ENCODE peak calls at places on chromosome 5, in nine cellular contexts. P is mammary epithelial cell, U is brain microvascular endothelial cell, K is uterus, Z is MM.1S, I is endodermal cell, D is pancreas, O is PC-9, E is GM23248. Y is an unnamed sample.

GRCh38 chr5:158498959-158499679 is 600.6 kb downstream of the EBF1 start:
- DNase-seq in P (no peak), U (no peak), K (peak), Z (no peak), I (no peak), D (no peak), O (no peak), E (peak), Y (no peak)

GRCh38 chr5:173326501-173326960 is 1.7 kb downstream of the STC2 start:
- DNase-seq in P (no peak), U (peak), K (no peak), Z (no peak), I (peak), D (no peak), O (peak), E (peak), Y (no peak)

GRCh38 chr5:159185773-159186172 is 23.6 kb downstream of the RNF145 start:
- DNase-seq in P (no peak), U (no peak), K (no peak), Z (no peak), I (no peak), D (no peak), O (no peak), E (no peak), Y (no peak)

GRCh38 chr5:36177715-36178556 is 26.0 kb downstream of the SKP2 start:
- DNase-seq in P (peak), U (peak), K (no peak), Z (peak), I (no peak), D (no peak), O (no peak), E (peak), Y (no peak)

GRCh38 chr5:142433526-142434321 is 108.9 kb upstream of the SPRY4 start:
- DNase-seq in P (peak), U (peak), K (no peak), Z (no peak), I (peak), D (no peak), O (no peak), E (peak), Y (no peak)

GRCh38 chr5:2289380-2289779 is 406.7 kb upstream of the IRX4 start:
- DNase-seq in P (no peak), U (no peak), K (no peak), Z (no peak), I (no peak), D (no peak), O (no peak), E (no peak), Y (no peak)

GRCh38 chr5:135045488-135045887 is 11.5 kb upstream of the PITX1 start:
- DNase-seq in P (no peak), U (no peak), K (no peak), Z (peak), I (no peak), D (no peak), O (no peak), E (no peak), Y (no peak)

GRCh38 chr5:9069650-9070049 is 476.2 kb downstream of the SEMA5A start:
- DNase-seq in P (no peak), U (no peak), K (no peak), Z (no peak), I (no peak), D (no peak), O (no peak), E (no peak), Y (no peak)

GRCh38 chr5:147901555-147901954 is 4.8 kb downstream of the C5orf46 start:
- DNase-seq in P (no peak), U (peak), K (no peak), Z (no peak), I (no peak), D (no peak), O (no peak), E (peak), Y (no peak)

GRCh38 chr5:66442951-66443445 is 153.2 kb upstream of the MAST4 start:
- DNase-seq in P (no peak), U (no peak), K (peak), Z (no peak), I (no peak), D (peak), O (no peak), E (peak), Y (no peak)

GRCh38 chr5:128225245-128226030 is 141.9 kb downstream of the SLC12A2 start:
- DNase-seq in P (peak), U (no peak), K (no peak), Z (no peak), I (no peak), D (no peak), O (no peak), E (no peak), Y (no peak)

GRCh38 chr5:83026507-83026906 is 50.7 kb downstream of the TMEM167A start:
- DNase-seq in P (no peak), U (no peak), K (no peak), Z (no peak), I (peak), D (no peak), O (no peak), E (no peak), Y (no peak)

GRCh38 chr5:115831163-115831768 is 10.1 kb downstream of the ATG12 start:
- DNase-seq in P (peak), U (no peak), K (no peak), Z (peak), I (peak), D (peak), O (no peak), E (peak), Y (no peak)

GRCh38 chr5:119078071-119078846 is 7.4 kb downstream of the DMXL1 start:
- DNase-seq in P (no peak), U (no peak), K (no peak), Z (peak), I (no peak), D (no peak), O (no peak), E (no peak), Y (no peak)

GRCh38 chr5:407801-408268 is 35.1 kb upstream of the EXOC3 start:
- DNase-seq in P (peak), U (no peak), K (no peak), Z (no peak), I (no peak), D (no peak), O (no peak), E (no peak), Y (no peak)

GRCh38 chr5:158590936-158591863 is 508.5 kb downstream of the EBF1 start:
- DNase-seq in P (peak), U (peak), K (peak), Z (no peak), I (peak), D (no peak), O (no peak), E (peak), Y (no peak)

GRCh38 chr5:172090976-172091547 is 84.6 kb upstream of the FBXW11 start:
- DNase-seq in P (no peak), U (no peak), K (no peak), Z (no peak), I (peak), D (no peak), O (no peak), E (no peak), Y (no peak)

GRCh38 chr5:103624748-103625147 is 62.2 kb upstream of the NUDT12 start:
- DNase-seq in P (no peak), U (peak), K (no peak), Z (no peak), I (no peak), D (no peak), O (no peak), E (no peak), Y (no peak)

GRCh38 chr5:127206320-127207113 is 84.1 kb upstream of the MEGF10 start:
- DNase-seq in P (peak), U (peak), K (no peak), Z (no peak), I (no peak), D (no peak), O (peak), E (peak), Y (no peak)

GRCh38 chr5:95530441-95530840 is 24.3 kb downstream of the SKIC3 start:
- DNase-seq in P (peak), U (peak), K (no peak), Z (no peak), I (no peak), D (no peak), O (no peak), E (peak), Y (no peak)

GRCh38 chr5:58259685-58260152 is 200.2 kb downstream of the PLK2 start:
- DNase-seq in P (peak), U (peak), K (no peak), Z (peak), I (peak), D (no peak), O (peak), E (peak), Y (no peak)

GRCh38 chr5:144304683-144305082 is 134.0 kb downstream of the KCTD16 start:
- DNase-seq in P (no peak), U (no peak), K (no peak), Z (peak), I (no peak), D (no peak), O (no peak), E (no peak), Y (no peak)

GRCh38 chr5:80406980-80407734 is 707 bp upstream of the ZFYVE16 start:
- DNase-seq in P (peak), U (peak), K (peak), Z (peak), I (peak), D (peak), O (no peak), E (peak), Y (no peak)

DNA sequence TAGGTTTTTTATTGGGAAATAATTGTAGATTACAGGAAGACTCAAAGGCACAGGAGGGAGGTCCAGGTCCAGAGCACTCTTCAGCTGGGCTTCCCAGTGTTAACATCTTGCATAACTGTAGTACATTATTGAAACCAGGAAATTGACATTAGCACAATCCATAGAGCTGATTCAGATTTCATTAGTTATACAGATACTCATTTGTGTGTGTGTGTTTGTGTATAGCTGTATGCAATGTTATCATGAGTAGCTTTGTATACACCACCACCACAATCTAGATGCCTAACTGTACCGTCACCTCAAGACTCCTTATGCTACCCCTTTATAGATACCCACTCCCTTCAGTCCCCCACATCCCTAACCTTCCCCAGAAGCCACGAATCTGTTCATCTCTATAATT is 47.9 kb downstream of the SLC36A1 start:
- DNase-seq in P (no peak), U (no peak), K (no peak), Z (no peak), I (no peak), D (no peak), O (no peak), E (no peak), Y (no peak)
- H3K27ac ChIP-seq in P (no peak), U (no peak), K (no peak), Z (no peak), I (no peak), D (no peak), O (no peak), E (no peak), Y (no peak)

GRCh38 chr5:16508730-16509531 is 43.3 kb upstream of the ZNF622 start:
- DNase-seq in P (peak), U (no peak), K (no peak), Z (no peak), I (peak), D (peak), O (peak), E (peak), Y (no peak)
- H3K4me3 ChIP-seq in P (peak), U (no peak), K (no peak), Z (no peak), I (no peak), D (peak), O (peak), E (peak), Y (no peak)

DNA sequence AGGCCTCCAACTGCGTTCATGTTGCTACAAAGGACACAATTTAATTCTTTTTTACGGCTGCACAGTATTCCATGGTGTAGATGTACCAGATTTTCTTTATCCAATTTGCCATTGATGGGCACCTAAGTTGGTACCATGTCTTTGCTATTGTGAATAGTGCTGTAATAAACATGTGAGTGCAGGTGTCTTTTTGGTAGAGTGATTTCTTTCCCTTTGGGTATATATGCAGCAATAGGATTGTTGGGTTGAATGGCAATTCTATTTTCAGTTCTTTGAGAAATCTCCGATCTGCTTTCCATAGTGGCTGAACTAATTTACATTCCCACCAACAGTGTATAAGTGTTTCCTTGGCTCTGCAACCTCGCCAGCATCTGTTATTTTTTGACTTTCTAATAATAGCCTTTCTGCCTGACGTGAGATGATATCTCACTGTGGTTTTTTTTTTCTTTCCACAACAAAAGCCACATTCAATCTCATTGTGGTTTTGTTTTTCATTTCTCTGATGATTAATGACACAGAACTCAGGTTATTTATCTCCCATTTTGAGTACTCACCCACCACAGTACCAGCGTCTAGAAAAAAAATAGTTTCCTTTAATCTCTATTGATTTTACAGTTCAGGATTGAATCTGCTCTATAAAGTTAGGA is 21.9 kb downstream of the ARRDC3 start:
- DNase-seq in P (peak), U (no peak), K (no peak), Z (peak), I (no peak), D (no peak), O (no peak), E (no peak), Y (no peak)
- H3K27ac ChIP-seq in P (no peak), U (no peak), K (no peak), Z (peak), I (no peak), D (no peak), O (no peak), E (no peak), Y (no peak)

DNA sequence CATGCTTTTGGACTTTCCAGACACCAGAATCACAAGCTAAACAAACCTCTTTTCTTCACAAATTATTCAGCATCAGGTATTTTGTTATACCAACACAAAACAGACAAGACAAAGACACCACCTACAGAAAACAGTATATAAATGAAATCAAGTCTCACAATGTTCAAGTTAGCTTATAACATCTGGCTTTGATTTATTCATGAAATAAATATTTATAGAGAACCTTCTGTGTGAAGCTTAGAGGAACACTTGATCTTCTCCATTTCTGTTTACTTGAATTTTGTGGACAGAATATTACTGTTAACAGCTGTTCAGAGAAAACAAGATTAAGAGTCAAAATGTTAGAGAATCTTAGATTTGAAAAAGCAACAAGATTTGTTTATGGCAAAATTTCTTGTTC is 137.4 kb upstream of the PRR16 start:
- DNase-seq in P (no peak), U (no peak), K (no peak), Z (no peak), I (no peak), D (no peak), O (no peak), E (no peak), Y (no peak)
- H3K4me3 ChIP-seq in P (no peak), U (no peak), K (no peak), Z (no peak), I (no peak), D (no peak), O (no peak), E (no peak), Y (no peak)

DNA sequence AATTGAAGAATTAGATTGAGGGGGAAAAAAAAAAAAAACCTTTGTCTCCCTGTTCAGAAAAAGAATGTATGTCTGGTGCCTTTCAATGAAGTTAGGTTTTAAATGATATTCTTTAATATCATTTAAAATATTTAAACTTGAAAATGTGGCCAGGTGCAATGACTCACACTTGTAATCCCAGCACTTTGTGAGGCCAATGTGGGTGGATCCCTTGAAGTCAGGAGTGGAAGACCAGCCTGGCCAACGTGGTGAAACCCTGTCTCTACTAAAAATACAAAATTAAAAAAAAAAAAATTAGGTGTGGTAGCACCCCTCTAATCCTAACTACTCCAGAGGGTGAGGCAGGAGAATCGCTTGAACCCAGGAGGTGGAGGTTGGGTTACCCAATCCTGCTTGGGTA is 111.1 kb upstream of the RASA1 start:
- DNase-seq in P (peak), U (no peak), K (no peak), Z (no peak), I (no peak), D (no peak), O (no peak), E (no peak), Y (no peak)
- H3K27ac ChIP-seq in P (peak), U (no peak), K (no peak), Z (no peak), I (no peak), D (no peak), O (no peak), E (no peak), Y (no peak)

GRCh38 chr5:55176176-55176818 is 3.3 kb upstream of the CDC20B start:
- DNase-seq in P (peak), U (no peak), K (no peak), Z (peak), I (peak), D (peak), O (peak), E (peak), Y (no peak)
- H3K4me3 ChIP-seq in P (peak), U (peak), K (no peak), Z (peak), I (peak), D (peak), O (peak), E (peak), Y (peak)

DNA sequence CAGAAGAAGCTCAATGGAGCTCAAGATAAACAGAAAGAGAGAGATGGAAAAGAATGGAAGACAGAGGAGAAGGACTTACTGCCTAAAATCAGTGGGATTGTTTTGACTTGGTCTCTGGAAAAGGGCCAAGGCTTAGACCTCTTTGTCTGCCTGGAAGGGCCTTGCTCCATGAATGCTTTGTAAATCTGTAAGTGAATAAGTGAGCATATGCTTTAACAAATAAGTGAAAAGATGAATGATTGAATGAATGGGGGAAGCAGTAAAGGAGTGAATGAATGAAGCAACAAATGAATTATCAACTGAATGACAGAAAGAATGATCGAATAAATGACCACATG is 5.5 kb downstream of the KCNIP1 start:
- DNase-seq in P (no peak), U (no peak), K (no peak), Z (no peak), I (no peak), D (no peak), O (no peak), E (no peak), Y (no peak)
- H3K27ac ChIP-seq in P (no peak), U (no peak), K (no peak), Z (no peak), I (no peak), D (no peak), O (no peak), E (no peak), Y (no peak)

Y was measured in vagina.